ENCODE peak calls at places on chromosomes 1 and 21, in ten cellular contexts. One of them, this sample, is unnamed.

GRCh38 chr1:27145934-27146354 is 9.0 kb downstream of the SLC9A1 start:
- DNase-seq in NCI-H1436: no peak
- DNase-seq in bronchial epithelial cell: peak; percentile 79
- DNase-seq in NCI-H510A treated with DMSO at 0.1 percent for 48 hours: no peak
- DNase-seq in hypothalamus: no peak
- DNase-seq in natural killer cell: no peak
- DNase-seq in uterus: peak; percentile 60
- DNase-seq in nephron progenitor cell: no peak
- DNase-seq in AG09319: peak; percentile 59
- DNase-seq in AG10803: peak; percentile 79
- DNase-seq in this sample: peak; percentile 81

GRCh38 chr1:229342902-229343587 is at the start of gene CCSAP:
- DNase-seq in NCI-H1436: peak; percentile 86
- DNase-seq in bronchial epithelial cell: no peak
- DNase-seq in NCI-H510A treated with DMSO at 0.1 percent for 48 hours: peak; percentile 13
- DNase-seq in hypothalamus: peak; percentile 53
- DNase-seq in natural killer cell: peak; percentile 54
- DNase-seq in uterus: peak; percentile 57
- DNase-seq in nephron progenitor cell: no peak
- DNase-seq in AG09319: no peak
- DNase-seq in AG10803: peak; percentile 47
- DNase-seq in this sample: peak; percentile 76

GRCh38 chr21:36709030-36709867 is 10.3 kb downstream of the SIM2 start:
- DNase-seq in NCI-H1436: no peak
- DNase-seq in bronchial epithelial cell: no peak
- DNase-seq in NCI-H510A treated with DMSO at 0.1 percent for 48 hours: no peak
- DNase-seq in hypothalamus: no peak
- DNase-seq in natural killer cell: no peak
- DNase-seq in uterus: no peak
- DNase-seq in nephron progenitor cell: no peak
- DNase-seq in AG09319: no peak
- DNase-seq in AG10803: no peak
- DNase-seq in this sample: no peak

GRCh38 chr1:245380790-245381535 is 226.2 kb downstream of the KIF26B start:
- DNase-seq in NCI-H1436: no peak
- DNase-seq in bronchial epithelial cell: no peak
- DNase-seq in NCI-H510A treated with DMSO at 0.1 percent for 48 hours: no peak
- DNase-seq in hypothalamus: no peak
- DNase-seq in natural killer cell: no peak
- DNase-seq in uterus: no peak
- DNase-seq in nephron progenitor cell: no peak
- DNase-seq in AG09319: no peak
- DNase-seq in AG10803: no peak
- DNase-seq in this sample: no peak

GRCh38 chr1:85202864-85203255 is 2.0 kb upstream of the SYDE2 start:
- DNase-seq in NCI-H1436: no peak
- DNase-seq in bronchial epithelial cell: no peak
- DNase-seq in NCI-H510A treated with DMSO at 0.1 percent for 48 hours: no peak
- DNase-seq in hypothalamus: no peak
- DNase-seq in natural killer cell: no peak
- DNase-seq in uterus: no peak
- DNase-seq in nephron progenitor cell: no peak
- DNase-seq in AG09319: no peak
- DNase-seq in AG10803: no peak
- DNase-seq in this sample: no peak

GRCh38 chr1:2867861-2868260 is 66.4 kb upstream of the TTC34 start:
- DNase-seq in NCI-H1436: no peak
- DNase-seq in bronchial epithelial cell: no peak
- DNase-seq in NCI-H510A treated with DMSO at 0.1 percent for 48 hours: no peak
- DNase-seq in hypothalamus: no peak
- DNase-seq in natural killer cell: no peak
- DNase-seq in uterus: no peak
- DNase-seq in nephron progenitor cell: no peak
- DNase-seq in AG09319: no peak
- DNase-seq in AG10803: no peak
- DNase-seq in this sample: peak; percentile 40

GRCh38 chr1:200131551-200132125 is 104.1 kb downstream of the NR5A2 start:
- DNase-seq in NCI-H1436: no peak
- DNase-seq in bronchial epithelial cell: peak; percentile 38
- DNase-seq in NCI-H510A treated with DMSO at 0.1 percent for 48 hours: no peak
- DNase-seq in hypothalamus: no peak
- DNase-seq in natural killer cell: no peak
- DNase-seq in uterus: no peak
- DNase-seq in nephron progenitor cell: no peak
- DNase-seq in AG09319: no peak
- DNase-seq in AG10803: no peak
- DNase-seq in this sample: no peak

GRCh38 chr1:110824192-110824591 is 48.8 kb upstream of the CD53 start:
- DNase-seq in NCI-H1436: no peak
- DNase-seq in bronchial epithelial cell: no peak
- DNase-seq in NCI-H510A treated with DMSO at 0.1 percent for 48 hours: no peak
- DNase-seq in hypothalamus: no peak
- DNase-seq in natural killer cell: no peak
- DNase-seq in uterus: no peak
- DNase-seq in nephron progenitor cell: no peak
- DNase-seq in AG09319: no peak
- DNase-seq in AG10803: no peak
- DNase-seq in this sample: no peak

GRCh38 chr1:101356604-101357443 is 120.0 kb downstream of the S1PR1 start:
- DNase-seq in NCI-H1436: no peak
- DNase-seq in bronchial epithelial cell: no peak
- DNase-seq in NCI-H510A treated with DMSO at 0.1 percent for 48 hours: no peak
- DNase-seq in hypothalamus: no peak
- DNase-seq in natural killer cell: no peak
- DNase-seq in uterus: no peak
- DNase-seq in nephron progenitor cell: no peak
- DNase-seq in AG09319: no peak
- DNase-seq in AG10803: no peak
- DNase-seq in this sample: no peak

GRCh38 chr1:191752342-191752741 is 405.9 kb upstream of the RGS18 start:
- DNase-seq in NCI-H1436: no peak
- DNase-seq in bronchial epithelial cell: no peak
- DNase-seq in NCI-H510A treated with DMSO at 0.1 percent for 48 hours: no peak
- DNase-seq in hypothalamus: no peak
- DNase-seq in natural killer cell: no peak
- DNase-seq in uterus: no peak
- DNase-seq in nephron progenitor cell: no peak
- DNase-seq in AG09319: no peak
- DNase-seq in AG10803: no peak
- DNase-seq in this sample: no peak

GRCh38 chr1:63836374-63836773 is 62.6 kb downstream of the ROR1 start:
- DNase-seq in NCI-H1436: no peak
- DNase-seq in bronchial epithelial cell: no peak
- DNase-seq in NCI-H510A treated with DMSO at 0.1 percent for 48 hours: no peak
- DNase-seq in hypothalamus: no peak
- DNase-seq in natural killer cell: no peak
- DNase-seq in uterus: no peak
- DNase-seq in nephron progenitor cell: no peak
- DNase-seq in AG09319: no peak
- DNase-seq in AG10803: no peak
- DNase-seq in this sample: no peak

GRCh38 chr1:160438935-160439334 is 38.6 kb downstream of the VANGL2 start:
- DNase-seq in NCI-H1436: no peak
- DNase-seq in bronchial epithelial cell: no peak
- DNase-seq in NCI-H510A treated with DMSO at 0.1 percent for 48 hours: no peak
- DNase-seq in hypothalamus: no peak
- DNase-seq in natural killer cell: no peak
- DNase-seq in uterus: no peak
- DNase-seq in nephron progenitor cell: no peak
- DNase-seq in AG09319: no peak
- DNase-seq in AG10803: no peak
- DNase-seq in this sample: no peak

GRCh38 chr1:236142358-236143103 is at the start of gene GPR137B:
- DNase-seq in NCI-H1436: peak; percentile 85
- DNase-seq in bronchial epithelial cell: peak; percentile 46
- DNase-seq in NCI-H510A treated with DMSO at 0.1 percent for 48 hours: no peak
- DNase-seq in hypothalamus: peak; percentile 70
- DNase-seq in natural killer cell: peak; percentile 55
- DNase-seq in uterus: peak; percentile 50
- DNase-seq in nephron progenitor cell: peak; percentile 73
- DNase-seq in AG09319: no peak
- DNase-seq in AG10803: peak; percentile 40
- DNase-seq in this sample: peak; percentile 42

GRCh38 chr1:226656201-226656600 is 82.9 kb downstream of the ITPKB start:
- DNase-seq in NCI-H1436: no peak
- DNase-seq in bronchial epithelial cell: no peak
- DNase-seq in NCI-H510A treated with DMSO at 0.1 percent for 48 hours: peak; percentile 82
- DNase-seq in hypothalamus: no peak
- DNase-seq in natural killer cell: no peak
- DNase-seq in uterus: no peak
- DNase-seq in nephron progenitor cell: no peak
- DNase-seq in AG09319: no peak
- DNase-seq in AG10803: no peak
- DNase-seq in this sample: no peak

GRCh38 chr1:172089768-172090510 is 248.6 kb downstream of the DNM3 start:
- DNase-seq in NCI-H1436: no peak
- DNase-seq in bronchial epithelial cell: peak; percentile 68
- DNase-seq in NCI-H510A treated with DMSO at 0.1 percent for 48 hours: no peak
- DNase-seq in hypothalamus: no peak
- DNase-seq in natural killer cell: no peak
- DNase-seq in uterus: peak; percentile 41
- DNase-seq in nephron progenitor cell: peak; percentile 34
- DNase-seq in AG09319: peak; percentile 16
- DNase-seq in AG10803: peak; percentile 42
- DNase-seq in this sample: no peak

GRCh38 chr1:185864331-185864730 is 130.1 kb downstream of the HMCN1 start:
- DNase-seq in NCI-H1436: no peak
- DNase-seq in bronchial epithelial cell: no peak
- DNase-seq in NCI-H510A treated with DMSO at 0.1 percent for 48 hours: no peak
- DNase-seq in hypothalamus: no peak
- DNase-seq in natural killer cell: no peak
- DNase-seq in uterus: no peak
- DNase-seq in nephron progenitor cell: no peak
- DNase-seq in AG09319: no peak
- DNase-seq in AG10803: no peak
- DNase-seq in this sample: no peak

GRCh38 chr21:43868461-43868860 is 3.4 kb downstream of the AGPAT3 start:
- DNase-seq in NCI-H1436: no peak
- DNase-seq in bronchial epithelial cell: peak; percentile 61
- DNase-seq in NCI-H510A treated with DMSO at 0.1 percent for 48 hours: peak; percentile 28
- DNase-seq in hypothalamus: no peak
- DNase-seq in natural killer cell: no peak
- DNase-seq in uterus: no peak
- DNase-seq in nephron progenitor cell: no peak
- DNase-seq in AG09319: no peak
- DNase-seq in AG10803: no peak
- DNase-seq in this sample: no peak

GRCh38 chr1:53071167-53071865 is 9.3 kb downstream of the PODN start:
- DNase-seq in NCI-H1436: no peak
- DNase-seq in bronchial epithelial cell: no peak
- DNase-seq in NCI-H510A treated with DMSO at 0.1 percent for 48 hours: no peak
- DNase-seq in hypothalamus: no peak
- DNase-seq in natural killer cell: no peak
- DNase-seq in uterus: peak; percentile 14
- DNase-seq in nephron progenitor cell: peak; percentile 0
- DNase-seq in AG09319: no peak
- DNase-seq in AG10803: no peak
- DNase-seq in this sample: no peak

GRCh38 chr1:157496121-157496526 is 56.2 kb downstream of the FCRL5 start:
- DNase-seq in NCI-H1436: peak; percentile 25
- DNase-seq in bronchial epithelial cell: peak; percentile 38
- DNase-seq in NCI-H510A treated with DMSO at 0.1 percent for 48 hours: peak; percentile 74
- DNase-seq in hypothalamus: no peak
- DNase-seq in natural killer cell: no peak
- DNase-seq in uterus: no peak
- DNase-seq in nephron progenitor cell: peak; percentile 40
- DNase-seq in AG09319: no peak
- DNase-seq in AG10803: peak; percentile 30
- DNase-seq in this sample: peak; percentile 58

GRCh38 chr1:170448661-170449158 is 83.3 kb upstream of the GORAB start:
- DNase-seq in NCI-H1436: no peak
- DNase-seq in bronchial epithelial cell: no peak
- DNase-seq in NCI-H510A treated with DMSO at 0.1 percent for 48 hours: no peak
- DNase-seq in hypothalamus: no peak
- DNase-seq in natural killer cell: no peak
- DNase-seq in uterus: no peak
- DNase-seq in nephron progenitor cell: no peak
- DNase-seq in AG09319: no peak
- DNase-seq in AG10803: no peak
- DNase-seq in this sample: no peak

GRCh38 chr1:181061487-181061886 is 27.0 kb upstream of the IER5 start:
- DNase-seq in NCI-H1436: no peak
- DNase-seq in bronchial epithelial cell: no peak
- DNase-seq in NCI-H510A treated with DMSO at 0.1 percent for 48 hours: no peak
- DNase-seq in hypothalamus: no peak
- DNase-seq in natural killer cell: no peak
- DNase-seq in uterus: no peak
- DNase-seq in nephron progenitor cell: no peak
- DNase-seq in AG09319: no peak
- DNase-seq in AG10803: no peak
- DNase-seq in this sample: no peak

GRCh38 chr1:207968521-207968944 is 57.6 kb upstream of the CD34 start:
- DNase-seq in NCI-H1436: no peak
- DNase-seq in bronchial epithelial cell: no peak
- DNase-seq in NCI-H510A treated with DMSO at 0.1 percent for 48 hours: no peak
- DNase-seq in hypothalamus: no peak
- DNase-seq in natural killer cell: no peak
- DNase-seq in uterus: no peak
- DNase-seq in nephron progenitor cell: no peak
- DNase-seq in AG09319: no peak
- DNase-seq in AG10803: peak; percentile 37
- DNase-seq in this sample: no peak

GRCh38 chr1:182556279-182556678 is 32.8 kb downstream of the RNASEL start:
- DNase-seq in NCI-H1436: no peak
- DNase-seq in bronchial epithelial cell: peak; percentile 58
- DNase-seq in NCI-H510A treated with DMSO at 0.1 percent for 48 hours: no peak
- DNase-seq in hypothalamus: no peak
- DNase-seq in natural killer cell: no peak
- DNase-seq in uterus: no peak
- DNase-seq in nephron progenitor cell: no peak
- DNase-seq in AG09319: no peak
- DNase-seq in AG10803: no peak
- DNase-seq in this sample: no peak

GRCh38 chr1:246679211-246680177 is 44.7 kb upstream of the SCCPDH start:
- DNase-seq in NCI-H1436: no peak
- DNase-seq in bronchial epithelial cell: no peak
- DNase-seq in NCI-H510A treated with DMSO at 0.1 percent for 48 hours: no peak
- DNase-seq in hypothalamus: no peak
- DNase-seq in natural killer cell: no peak
- DNase-seq in uterus: no peak
- DNase-seq in nephron progenitor cell: no peak
- DNase-seq in AG09319: no peak
- DNase-seq in AG10803: peak; percentile 49
- DNase-seq in this sample: no peak

GRCh38 chr1:22257286-22258275 is 114.7 kb upstream of the WNT4 start:
- DNase-seq in NCI-H1436: no peak
- DNase-seq in bronchial epithelial cell: no peak
- DNase-seq in NCI-H510A treated with DMSO at 0.1 percent for 48 hours: peak; percentile 63
- DNase-seq in hypothalamus: no peak
- DNase-seq in natural killer cell: no peak
- DNase-seq in uterus: no peak
- DNase-seq in nephron progenitor cell: no peak
- DNase-seq in AG09319: no peak
- DNase-seq in AG10803: no peak
- DNase-seq in this sample: no peak

GRCh38 chr1:211625040-211625439 is 46.1 kb upstream of the SLC30A1 start:
- DNase-seq in NCI-H1436: no peak
- DNase-seq in bronchial epithelial cell: peak; percentile 57
- DNase-seq in NCI-H510A treated with DMSO at 0.1 percent for 48 hours: no peak
- DNase-seq in hypothalamus: no peak
- DNase-seq in natural killer cell: no peak
- DNase-seq in uterus: no peak
- DNase-seq in nephron progenitor cell: no peak
- DNase-seq in AG09319: no peak
- DNase-seq in AG10803: peak; percentile 61
- DNase-seq in this sample: no peak

GRCh38 chr1:174040387-174040786 is 18.2 kb upstream of the RC3H1 start:
- DNase-seq in NCI-H1436: peak; percentile 59
- DNase-seq in bronchial epithelial cell: peak; percentile 96
- DNase-seq in NCI-H510A treated with DMSO at 0.1 percent for 48 hours: peak; percentile 54
- DNase-seq in hypothalamus: no peak
- DNase-seq in natural killer cell: no peak
- DNase-seq in uterus: no peak
- DNase-seq in nephron progenitor cell: no peak
- DNase-seq in AG09319: peak; percentile 44
- DNase-seq in AG10803: peak; percentile 59
- DNase-seq in this sample: no peak

GRCh38 chr1:72326494-72326893 is 44.2 kb upstream of the NEGR1 start:
- DNase-seq in NCI-H1436: no peak
- DNase-seq in bronchial epithelial cell: no peak
- DNase-seq in NCI-H510A treated with DMSO at 0.1 percent for 48 hours: no peak
- DNase-seq in hypothalamus: no peak
- DNase-seq in natural killer cell: no peak
- DNase-seq in uterus: no peak
- DNase-seq in nephron progenitor cell: no peak
- DNase-seq in AG09319: no peak
- DNase-seq in AG10803: peak; percentile 39
- DNase-seq in this sample: no peak